ENCODE peak calls at places on chromosomes 2 and 18, in seven cellular contexts. R is body of pancreas, S is neural progenitor cell, A is heart left ventricle, B is right atrium auricular region, K is lung, U is BE2C. X is an unnamed sample. For H3K36me3, the result is how much of the 10 kb centered on the place peaks cover.

GRCh38 chr2:231795525-231796327 is 9.5 kb downstream of the COPS7B start:
- DNase-seq in S (peak), R (peak), K (no peak), A (no peak), B (no peak), U (peak), X (peak)

GRCh38 chr2:183010112-183010511 is 28.1 kb downstream of the NCKAP1 start:
- DNase-seq in B (no peak), U (peak), A (peak), S (peak), K (no peak), R (no peak), X (peak)

GRCh38 chr18:56702946-56703345 is 51.8 kb downstream of the WDR7 start:
- DNase-seq in U (peak), S (peak), A (no peak), B (no peak), R (peak), K (no peak), X (peak)

GRCh38 chr2:164903944-164904343 is 51.4 kb downstream of the SLC38A11 start:
- DNase-seq in K (no peak), B (no peak), S (peak), A (no peak), U (no peak), R (peak), X (no peak)

GRCh38 chr2:178478102-178478441 is 328 bp downstream of the FKBP7 start:
- DNase-seq in S (peak), A (no peak), B (no peak), U (no peak), R (peak), K (no peak), X (peak)

GRCh38 chr18:10752407-10752806 is 226.6 kb downstream of the NAPG start:
- DNase-seq in R (no peak), S (no peak), K (no peak), A (no peak), B (no peak), U (no peak), X (no peak)

GRCh38 chr2:3169106-3169870 is 208.3 kb downstream of the EIPR1 start:
- DNase-seq in U (no peak), K (no peak), A (no peak), B (no peak), R (no peak), S (no peak), X (peak)

GRCh38 chr2:66279024-66279423 is 155.9 kb upstream of the MEIS1 start:
- DNase-seq in U (no peak), A (no peak), S (no peak), B (no peak), R (no peak), K (no peak), X (no peak)

GRCh38 chr2:71684226-71685072 is 231.1 kb downstream of the DYSF start:
- DNase-seq in B (no peak), U (no peak), R (no peak), S (no peak), A (peak), K (no peak), X (peak)

GRCh38 chr2:164439885-164440284 is 181.4 kb downstream of the GRB14 start:
- DNase-seq in A (no peak), R (no peak), S (no peak), K (no peak), B (no peak), U (no peak), X (no peak)

GRCh38 chr2:145404690-145405089 is 884.8 kb upstream of the ZEB2 start:
- DNase-seq in B (no peak), R (no peak), A (no peak), S (no peak), K (no peak), U (no peak), X (no peak)

GRCh38 chr2:233258211-233258610 is 6.7 kb downstream of the ATG16L1 start:
- DNase-seq in K (no peak), B (no peak), U (no peak), R (no peak), A (no peak), S (no peak), X (no peak)

GRCh38 chr18:33440011-33440383 is 524 bp downstream of the CCDC178 start:
- DNase-seq in A (peak), K (no peak), B (no peak), R (peak), S (peak), U (peak), X (peak)
- TF ChIP-seq CTCF in A (peak), K (peak), B (peak), R (peak), S (peak), U (peak), X (peak)

GRCh38 chr2:158776236-158776635 is 18.9 kb upstream of the DAPL1 start:
- DNase-seq in R (no peak), U (no peak), B (no peak), K (no peak), A (no peak), S (no peak), X (no peak)

GRCh38 chr2:158774663-158775062 is 20.5 kb upstream of the DAPL1 start:
- DNase-seq in B (no peak), U (no peak), R (no peak), S (no peak), A (no peak), K (no peak), X (no peak)

GRCh38 chr2:158775273-158776027 is 19.7 kb upstream of the DAPL1 start:
- DNase-seq in K (no peak), U (no peak), R (no peak), A (no peak), S (no peak), B (no peak), X (no peak)

GRCh38 chr2:158772306-158773078 is 22.6 kb upstream of the DAPL1 start:
- DNase-seq in U (no peak), B (no peak), S (no peak), A (no peak), K (no peak), R (no peak), X (no peak)

GRCh38 chr2:158773121-158773520 is 22.0 kb upstream of the DAPL1 start:
- DNase-seq in A (no peak), K (no peak), B (no peak), S (no peak), R (no peak), U (no peak), X (peak)
- H3K4me3 ChIP-seq in A (no peak), K (no peak), B (no peak), S (no peak), R (no peak), U (no peak), X (no peak)

GRCh38 chr2:69241039-69241586 is 145.9 kb downstream of the GFPT1 start:
- DNase-seq in K (no peak), S (no peak), R (no peak), U (no peak), A (no peak), B (no peak), X (no peak)

GRCh38 chr2:69244889-69245288 is 142.1 kb downstream of the GFPT1 start:
- DNase-seq in S (no peak), B (no peak), U (no peak), K (no peak), A (no peak), R (no peak), X (no peak)

GRCh38 chr2:69242651-69243051 is 144.4 kb downstream of the GFPT1 start:
- DNase-seq in A (no peak), R (no peak), S (no peak), U (no peak), B (no peak), K (no peak), X (peak)

GRCh38 chr2:69241664-69242063 is 145.4 kb downstream of the GFPT1 start:
- DNase-seq in U (no peak), K (no peak), B (no peak), R (no peak), S (no peak), A (no peak), X (no peak)

GRCh38 chr2:69243652-69244051 is 143.4 kb downstream of the GFPT1 start:
- DNase-seq in A (no peak), R (no peak), K (no peak), U (no peak), B (no peak), S (no peak), X (no peak)
- H3K36me3 ChIP-seq in A (under half), R (under half), K (under half), U (under half), B (under half), S (under half), X (under half)

DNA sequence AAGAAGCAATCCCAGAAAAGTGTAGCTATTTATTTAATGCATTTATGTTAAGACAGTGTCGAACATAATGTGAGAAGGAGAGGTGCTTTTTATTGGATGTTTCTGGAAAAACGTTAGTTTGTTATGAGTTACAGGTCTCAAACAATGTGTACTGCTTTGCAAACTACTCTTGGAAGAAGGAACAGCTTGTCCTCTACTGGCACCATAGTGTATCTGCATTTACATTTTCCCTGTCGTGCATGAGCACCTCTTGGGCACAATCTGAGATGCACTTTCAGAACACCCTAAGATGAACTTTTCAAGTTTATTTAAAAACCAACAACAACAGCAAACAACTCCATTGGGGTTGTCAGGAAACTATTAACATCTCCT is 22.8 kb downstream of the CCNYL1 start:
- DNase-seq in B (no peak), K (no peak), A (no peak), S (no peak), R (no peak), U (no peak), X (peak)
- TF ChIP-seq CTCF in B (peak), K (no peak), A (peak), S (peak), R (peak), U (peak), X (peak)

GRCh38 chr2:153872311-153873061 is 764 bp downstream of the GALNT13 start:
- DNase-seq in A (no peak), K (no peak), U (peak), R (no peak), S (peak), B (no peak), X (no peak)
- H3K4me3 ChIP-seq in A (no peak), K (peak), U (peak), R (peak), S (peak), B (peak), X (no peak)

DNA sequence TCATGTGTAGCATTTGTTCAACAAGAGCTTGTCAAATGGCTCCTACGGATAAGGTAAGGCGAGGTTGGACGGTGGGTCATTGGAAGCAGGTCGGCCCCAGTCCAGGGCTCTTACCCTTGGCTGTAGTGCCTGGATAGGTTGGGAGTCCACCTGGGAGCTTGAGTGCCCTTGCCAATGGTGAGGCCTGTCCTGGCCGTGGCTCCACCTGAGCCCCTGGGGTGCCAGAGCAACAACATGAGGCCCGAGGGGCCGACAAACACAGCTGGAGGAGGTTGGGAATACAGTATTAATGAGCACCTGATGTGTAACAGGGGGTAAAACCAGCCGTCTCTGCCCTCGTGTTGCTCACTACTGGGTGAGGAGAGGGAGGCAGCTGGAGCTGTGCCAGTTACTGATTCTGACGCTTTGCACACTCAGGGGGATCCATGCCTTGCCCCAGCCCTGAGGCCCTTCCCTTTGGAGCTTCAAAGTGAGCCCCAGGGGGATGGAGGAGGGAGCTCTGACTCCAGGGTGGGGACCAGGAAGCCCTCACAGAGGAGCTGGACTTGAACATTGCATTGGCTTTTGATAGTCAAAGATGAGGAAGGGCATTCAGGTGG is 87.2 kb downstream of the RHOB start:
- DNase-seq in B (no peak), A (no peak), S (no peak), K (no peak), U (no peak), R (no peak), X (no peak)
- H3K36me3 ChIP-seq in B (under half), A (under half), S (under half), K (under half), U (under half), R (under half), X (under half)

X was measured in osteoblast.